ENCODE peak calls at places on chromosomes 3 and 15, in seven cellular contexts. M, Z, L, Y, U, W and N are unnamed samples.

GRCh38 chr3:191290311-191291025 is 38.7 kb upstream of the CCDC50 start:
- DNase-seq in M (no peak), Z (no peak), L (no peak), Y (no peak), U (no peak), W (no peak), N (no peak)

GRCh38 chr15:90869601-90870353 is 1.4 kb downstream of the FURIN start:
- DNase-seq in M (no peak), Z (peak; percentile 85), L (no peak), Y (peak; percentile 89), U (peak; percentile 94), W (no peak), N (peak; percentile 76)

GRCh38 chr3:196292281-196292923 is 4.9 kb upstream of the PCYT1A start:
- DNase-seq in M (no peak), Z (no peak), L (no peak), Y (no peak), U (no peak), W (no peak), N (no peak)

GRCh38 chr3:100352296-100353178 is 18.0 kb downstream of the NIT2 start:
- DNase-seq in M (no peak), Z (no peak), L (no peak), Y (no peak), U (no peak), W (no peak), N (no peak)

GRCh38 chr3:143119974-143120715 is 574 bp downstream of the CHST2 start:
- DNase-seq in M (no peak), Z (peak; percentile 65), L (peak; percentile 18), Y (peak; percentile 47), U (no peak), W (no peak), N (peak; percentile 49)

GRCh38 chr3:23712656-23713559 is 92.8 kb upstream of the UBE2E1 start:
- DNase-seq in M (no peak), Z (no peak), L (no peak), Y (peak; percentile 57), U (no peak), W (peak; percentile 4), N (peak; percentile 18)

GRCh38 chr3:52891615-52892081 is 5.7 kb downstream of the STIMATE start:
- DNase-seq in M (no peak), Z (no peak), L (no peak), Y (no peak), U (no peak), W (no peak), N (no peak)

GRCh38 chr15:45338417-45338816 is 39.9 kb downstream of the GATM start:
- DNase-seq in M (no peak), Z (no peak), L (no peak), Y (no peak), U (no peak), W (no peak), N (no peak)